ENCODE peak calls at places on chromosomes 3 and 15, in eight cellular contexts. V is NB4; P is EL; E is HT1080; F is T-helper 22 cell; N is stimulated activated CD4-positive, alpha-beta T cell treated with anti-CD3 and anti-CD28 coated beads, TNF-alpha, amount 100 ng/mL, for 4 hours; X is LHCN-M2; O is stromal cell of bone marrow. Y is an unnamed sample.

GRCh38 chr15:85753261-85753660 is 41.5 kb downstream of the KLHL25 start:
- DNase-seq in V (no peak), P (no peak), E (no peak), F (no peak), N (no peak), X (no peak), O (no peak), Y (no peak)

GRCh38 chr3:177427096-177427495 is 229.8 kb upstream of the TBL1XR1 start:
- DNase-seq in V (peak), P (no peak), E (no peak), F (no peak), N (peak), X (no peak), O (no peak), Y (no peak)

GRCh38 chr15:38555686-38556334 is 8.8 kb downstream of the RASGRP1 start:
- DNase-seq in V (no peak), P (peak), E (no peak), F (no peak), N (no peak), X (no peak), O (no peak), Y (no peak)

GRCh38 chr15:38164507-38164906 is 88.1 kb upstream of the SPRED1 start:
- DNase-seq in V (no peak), P (no peak), E (no peak), F (no peak), N (no peak), X (no peak), O (no peak), Y (no peak)

GRCh38 chr3:63500196-63500595 is 152.3 kb upstream of the SNTN start:
- DNase-seq in V (no peak), P (no peak), E (no peak), F (no peak), N (no peak), X (no peak), O (no peak), Y (no peak)

GRCh38 chr15:32774022-32774421 is 56.2 kb downstream of the GREM1 start:
- DNase-seq in V (no peak), P (peak), E (peak), F (no peak), N (no peak), X (peak), O (peak), Y (no peak)

GRCh38 chr3:42601898-42602581 is 1.6 kb downstream of the NKTR start:
- DNase-seq in V (peak), P (no peak), E (no peak), F (no peak), N (no peak), X (no peak), O (no peak), Y (no peak)

GRCh38 chr3:197378987-197379718 is 80.7 kb upstream of the DLG1 start:
- DNase-seq in V (peak), P (no peak), E (no peak), F (no peak), N (no peak), X (no peak), O (no peak), Y (no peak)

GRCh38 chr15:28992996-28993719 is 107.4 kb downstream of the APBA2 start:
- DNase-seq in V (no peak), P (peak), E (no peak), F (no peak), N (no peak), X (no peak), O (no peak), Y (no peak)

GRCh38 chr3:116863842-116864626 is 154.5 kb downstream of the TUSC7 start:
- DNase-seq in V (peak), P (peak), E (peak), F (no peak), N (no peak), X (peak), O (peak), Y (peak)

GRCh38 chr15:23565395-23566069 is at the start of gene MKRN3:
- DNase-seq in V (peak), P (peak), E (peak), F (no peak), N (peak), X (peak), O (peak), Y (no peak)

GRCh38 chr3:177431525-177432255 is 234.4 kb upstream of the TBL1XR1 start:
- DNase-seq in V (no peak), P (no peak), E (no peak), F (no peak), N (no peak), X (no peak), O (no peak), Y (no peak)

GRCh38 chr15:27028836-27029482 is 58.0 kb downstream of the GABRG3 start:
- DNase-seq in V (no peak), P (no peak), E (peak), F (no peak), N (no peak), X (no peak), O (no peak), Y (peak)

GRCh38 chr3:172040976-172041963 is 1.9 kb downstream of the FNDC3B start:
- DNase-seq in V (peak), P (peak), E (peak), F (no peak), N (no peak), X (peak), O (no peak), Y (no peak)

GRCh38 chr3:12591997-12592715 is 35.3 kb downstream of the MKRN2 start:
- DNase-seq in V (no peak), P (no peak), E (no peak), F (no peak), N (no peak), X (no peak), O (no peak), Y (no peak)

Y was measured in NCI-H1092.